ENCODE peak calls at places on chromosomes 12 and 14, in five cellular contexts. One of them, this sample, is unnamed.

GRCh38 chr12:6295187-6295811 is 15.2 kb upstream of the PLEKHG6 start:
- DNase-seq in adrenal gland: peak
- DNase-seq in GM23338: peak
- DNase-seq in heart right ventricle: peak
- DNase-seq in coronary artery: peak
- DNase-seq in this sample: no peak

GRCh38 chr12:52524241-52524897 is 4.2 kb upstream of the KRT5 start:
- DNase-seq in coronary artery: peak
- DNase-seq in heart right ventricle: no peak
- DNase-seq in GM23338: no peak
- DNase-seq in adrenal gland: no peak
- DNase-seq in this sample: no peak

GRCh38 chr12:100279159-100279558 is 12.2 kb downstream of the SCYL2 start:
- DNase-seq in coronary artery: no peak
- DNase-seq in heart right ventricle: no peak
- DNase-seq in adrenal gland: no peak
- DNase-seq in GM23338: peak
- DNase-seq in this sample: no peak

GRCh38 chr12:57727758-57728395 is 10.7 kb downstream of the AGAP2 start:
- DNase-seq in adrenal gland: no peak
- DNase-seq in heart right ventricle: no peak
- DNase-seq in coronary artery: no peak
- DNase-seq in GM23338: peak
- DNase-seq in this sample: no peak

GRCh38 chr12:130872179-130873096 is 572 bp downstream of the RAN start:
- DNase-seq in adrenal gland: peak
- DNase-seq in coronary artery: no peak
- DNase-seq in GM23338: peak
- DNase-seq in heart right ventricle: no peak
- DNase-seq in this sample: no peak

GRCh38 chr14:63659726-63660125 is 18.1 kb upstream of the WDR89 start:
- DNase-seq in adrenal gland: no peak
- DNase-seq in heart right ventricle: no peak
- DNase-seq in coronary artery: no peak
- DNase-seq in GM23338: no peak
- DNase-seq in this sample: no peak

GRCh38 chr12:112146123-112146522 is 20.8 kb downstream of the TRAFD1 start:
- DNase-seq in heart right ventricle: no peak
- DNase-seq in adrenal gland: no peak
- DNase-seq in coronary artery: no peak
- DNase-seq in GM23338: no peak
- DNase-seq in this sample: no peak

GRCh38 chr12:85280138-85280983 is at the start of gene ALX1:
- DNase-seq in heart right ventricle: no peak
- DNase-seq in adrenal gland: no peak
- DNase-seq in coronary artery: no peak
- DNase-seq in GM23338: peak
- DNase-seq in this sample: no peak

GRCh38 chr12:73935817-73936216 is 601.8 kb upstream of the ATXN7L3B start:
- DNase-seq in GM23338: peak
- DNase-seq in adrenal gland: no peak
- DNase-seq in heart right ventricle: no peak
- DNase-seq in coronary artery: no peak
- DNase-seq in this sample: no peak

GRCh38 chr14:52043690-52044089 is 25.2 kb downstream of the NID2 start:
- DNase-seq in coronary artery: no peak
- DNase-seq in adrenal gland: no peak
- DNase-seq in GM23338: peak
- DNase-seq in heart right ventricle: no peak
- DNase-seq in this sample: no peak

GRCh38 chr12:14854586-14855163 is 11.3 kb upstream of the ART4 start:
- DNase-seq in heart right ventricle: no peak
- DNase-seq in GM23338: no peak
- DNase-seq in coronary artery: no peak
- DNase-seq in adrenal gland: no peak
- DNase-seq in this sample: no peak

GRCh38 chr14:77593501-77593911 is 22.9 kb downstream of the SPTLC2 start:
- DNase-seq in adrenal gland: no peak
- DNase-seq in coronary artery: no peak
- DNase-seq in GM23338: no peak
- DNase-seq in heart right ventricle: no peak
- DNase-seq in this sample: no peak

GRCh38 chr14:101579372-101580080 is 18.2 kb downstream of the DIO3 start:
- DNase-seq in heart right ventricle: no peak
- DNase-seq in GM23338: no peak
- DNase-seq in coronary artery: no peak
- DNase-seq in adrenal gland: no peak
- DNase-seq in this sample: no peak

GRCh38 chr14:93029911-93030555 is 85.7 kb downstream of the ITPK1 start:
- DNase-seq in GM23338: no peak
- DNase-seq in coronary artery: no peak
- DNase-seq in adrenal gland: no peak
- DNase-seq in heart right ventricle: no peak
- DNase-seq in this sample: no peak

GRCh38 chr12:75259170-75259569 is 49.5 kb upstream of the KCNC2 start:
- DNase-seq in GM23338: peak
- DNase-seq in coronary artery: no peak
- DNase-seq in adrenal gland: no peak
- DNase-seq in heart right ventricle: no peak
- DNase-seq in this sample: no peak

GRCh38 chr12:110577717-110578521 is 5.2 kb downstream of the PPTC7 start:
- DNase-seq in coronary artery: no peak
- DNase-seq in adrenal gland: no peak
- DNase-seq in GM23338: no peak
- DNase-seq in heart right ventricle: no peak
- DNase-seq in this sample: no peak
- H3K27ac ChIP-seq in coronary artery: peak
- H3K27ac ChIP-seq in adrenal gland: peak
- H3K27ac ChIP-seq in GM23338: no peak
- H3K27ac ChIP-seq in heart right ventricle: peak
- H3K27ac ChIP-seq in this sample: peak

GRCh38 chr14:100536141-100536540 is 51.1 kb downstream of the BEGAIN start:
- DNase-seq in coronary artery: no peak
- DNase-seq in heart right ventricle: no peak
- DNase-seq in GM23338: no peak
- DNase-seq in adrenal gland: no peak
- DNase-seq in this sample: no peak
- H3K27ac ChIP-seq in coronary artery: no peak
- H3K27ac ChIP-seq in heart right ventricle: no peak
- H3K27ac ChIP-seq in GM23338: no peak
- H3K27ac ChIP-seq in adrenal gland: no peak
- H3K27ac ChIP-seq in this sample: no peak

GRCh38 chr12:88925370-88925915 is 345.2 kb upstream of the KITLG start:
- DNase-seq in adrenal gland: no peak
- DNase-seq in coronary artery: no peak
- DNase-seq in GM23338: no peak
- DNase-seq in heart right ventricle: no peak
- DNase-seq in this sample: no peak
- H3K27ac ChIP-seq in adrenal gland: no peak
- H3K27ac ChIP-seq in coronary artery: no peak
- H3K27ac ChIP-seq in GM23338: no peak
- H3K27ac ChIP-seq in heart right ventricle: no peak
- H3K27ac ChIP-seq in this sample: no peak

GRCh38 chr12:121946313-121947025 is 28.1 kb downstream of the CFAP251 start:
- DNase-seq in GM23338: no peak
- DNase-seq in heart right ventricle: no peak
- DNase-seq in adrenal gland: no peak
- DNase-seq in coronary artery: no peak
- DNase-seq in this sample: no peak
- H3K27ac ChIP-seq in GM23338: no peak
- H3K27ac ChIP-seq in heart right ventricle: no peak
- H3K27ac ChIP-seq in adrenal gland: no peak
- H3K27ac ChIP-seq in coronary artery: no peak
- H3K27ac ChIP-seq in this sample: no peak

DNA sequence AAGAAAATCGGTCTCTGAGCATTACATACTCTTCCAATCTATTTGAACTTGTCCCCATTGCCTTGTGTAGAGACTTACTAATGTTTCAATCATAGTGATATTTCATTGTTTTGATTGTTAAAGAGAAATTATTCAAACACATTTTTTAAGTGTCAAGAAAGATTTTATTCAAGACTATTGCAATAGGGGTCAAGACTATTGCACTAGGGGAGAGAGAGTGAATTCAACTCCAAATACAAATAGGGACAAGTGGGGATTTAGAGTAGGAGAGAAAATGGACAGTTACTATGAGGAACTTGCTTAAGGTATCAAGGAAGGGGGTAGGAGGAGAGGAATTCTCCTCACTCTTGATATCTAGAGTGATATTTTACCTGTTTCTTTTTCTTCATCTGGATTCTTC is 73.1 kb downstream of the FAR2 start:
- DNase-seq in GM23338: no peak
- DNase-seq in coronary artery: no peak
- DNase-seq in adrenal gland: no peak
- DNase-seq in heart right ventricle: no peak
- DNase-seq in this sample: no peak
- H3K27ac ChIP-seq in GM23338: no peak
- H3K27ac ChIP-seq in coronary artery: no peak
- H3K27ac ChIP-seq in adrenal gland: no peak
- H3K27ac ChIP-seq in heart right ventricle: no peak
- H3K27ac ChIP-seq in this sample: no peak

GRCh38 chr14:96497586-96497985 is 4.6 kb upstream of the PAPOLA start:
- DNase-seq in adrenal gland: no peak
- DNase-seq in GM23338: no peak
- DNase-seq in coronary artery: no peak
- DNase-seq in heart right ventricle: no peak
- DNase-seq in this sample: no peak

GRCh38 chr14:96497087-96497486 is 5.1 kb upstream of the PAPOLA start:
- DNase-seq in GM23338: no peak
- DNase-seq in adrenal gland: no peak
- DNase-seq in heart right ventricle: no peak
- DNase-seq in coronary artery: no peak
- DNase-seq in this sample: no peak

GRCh38 chr14:96493178-96493577 is 9.0 kb upstream of the PAPOLA start:
- DNase-seq in GM23338: no peak
- DNase-seq in coronary artery: no peak
- DNase-seq in adrenal gland: no peak
- DNase-seq in heart right ventricle: no peak
- DNase-seq in this sample: no peak

GRCh38 chr14:96489327-96489726 is 12.9 kb upstream of the PAPOLA start:
- DNase-seq in heart right ventricle: no peak
- DNase-seq in GM23338: no peak
- DNase-seq in adrenal gland: no peak
- DNase-seq in coronary artery: no peak
- DNase-seq in this sample: no peak

GRCh38 chr14:96494331-96494730 is 7.9 kb upstream of the PAPOLA start:
- DNase-seq in heart right ventricle: no peak
- DNase-seq in adrenal gland: no peak
- DNase-seq in GM23338: no peak
- DNase-seq in coronary artery: no peak
- DNase-seq in this sample: no peak
- H3K27ac ChIP-seq in heart right ventricle: no peak
- H3K27ac ChIP-seq in adrenal gland: no peak
- H3K27ac ChIP-seq in GM23338: no peak
- H3K27ac ChIP-seq in coronary artery: no peak
- H3K27ac ChIP-seq in this sample: no peak

This sample was measured in uterus.